ENCODE peak calls at places on chromosomes 1 and 21, in four cellular contexts. X is body of pancreas, G is cardiac fibroblast, N is lower leg skin. M is an unnamed sample.

GRCh38 chr1:154730251-154730650 is 122.3 kb upstream of the ADAR start:
- DNase-seq in X (no peak), N (no peak), G (peak), M (peak)

GRCh38 chr21:39430954-39431353 is 14.6 kb downstream of the LCA5L start:
- DNase-seq in G (no peak), N (no peak), X (no peak), M (no peak)

GRCh38 chr1:18913065-18913502 is 10.7 kb upstream of the ALDH4A1 start:
- DNase-seq in G (peak), N (peak), X (peak), M (peak)

GRCh38 chr1:107683198-107683657 is 281.8 kb downstream of the VAV3 start:
- DNase-seq in N (no peak), X (no peak), G (no peak), M (no peak)

GRCh38 chr1:55626326-55626725 is 411.2 kb upstream of the USP24 start:
- DNase-seq in G (peak), N (peak), X (no peak), M (peak)

GRCh38 chr1:230120949-230121381 is 53.9 kb downstream of the GALNT2 start:
- DNase-seq in X (peak), G (no peak), N (peak), M (peak)

GRCh38 chr1:17624540-17625256 is 85.2 kb downstream of the ARHGEF10L start:
- DNase-seq in N (no peak), X (no peak), G (peak), M (peak)

GRCh38 chr1:218553197-218553596 is 208.1 kb downstream of the TGFB2 start:
- DNase-seq in N (no peak), X (no peak), G (no peak), M (peak)

GRCh38 chr21:26169611-26170470 is 729 bp downstream of the APP start:
- DNase-seq in X (peak), G (peak), N (peak), M (peak)

GRCh38 chr1:154956557-154956956 is 658 bp upstream of the PBXIP1 start:
- DNase-seq in N (no peak), X (no peak), G (no peak), M (no peak)

GRCh38 chr21:45451771-45452182 is 46.8 kb downstream of the COL18A1 start:
- DNase-seq in X (no peak), G (no peak), N (no peak), M (no peak)

GRCh38 chr1:216847385-216848036 is 124.3 kb upstream of the ESRRG start:
- DNase-seq in X (no peak), G (no peak), N (no peak), M (no peak)

GRCh38 chr1:108130812-108131211 is 69.3 kb downstream of the SLC25A24 start:
- DNase-seq in G (no peak), X (no peak), N (no peak), M (no peak)

GRCh38 chr1:22104865-22105437 is 37.9 kb downstream of the WNT4 start:
- DNase-seq in X (no peak), G (no peak), N (no peak), M (no peak)

GRCh38 chr1:89022167-89022959 is at the start of gene GBP3:
- DNase-seq in X (no peak), G (peak), N (no peak), M (peak)

GRCh38 chr21:29433366-29434059 is 134.8 kb downstream of the BACH1 start:
- DNase-seq in G (no peak), X (no peak), N (no peak), M (no peak)

GRCh38 chr1:42282867-42283583 is 52.0 kb downstream of the FOXJ3 start:
- DNase-seq in X (no peak), G (peak), N (no peak), M (peak)

GRCh38 chr1:183138301-183138700 is 47.8 kb upstream of the LAMC2 start:
- DNase-seq in G (no peak), N (no peak), X (no peak), M (peak)

GRCh38 chr1:206435450-206435849 is 34.8 kb upstream of the IKBKE start:
- DNase-seq in X (no peak), G (no peak), N (no peak), M (peak)

GRCh38 chr21:37346841-37347430 is 19.6 kb upstream of the DYRK1A start:
- DNase-seq in X (no peak), N (no peak), G (no peak), M (no peak)

GRCh38 chr1:156717411-156717810 is 10.9 kb upstream of the METTL25B start:
- DNase-seq in X (no peak), G (no peak), N (no peak), M (no peak)

GRCh38 chr1:214439352-214440119 is 111.9 kb downstream of the PTPN14 start:
- DNase-seq in N (peak), G (peak), X (peak), M (peak)

GRCh38 chr1:119136401-119136800 is 4.1 kb downstream of the WARS2 start:
- DNase-seq in N (no peak), G (peak), X (no peak), M (peak)

GRCh38 chr1:29499101-29499650 is 262.9 kb downstream of the PTPRU start:
- DNase-seq in G (no peak), N (no peak), X (no peak), M (no peak)

GRCh38 chr21:42468511-42469131 is 27.4 kb downstream of the RSPH1 start:
- DNase-seq in N (no peak), X (peak), G (no peak), M (no peak)

GRCh38 chr1:167221126-167221803 is 579 bp downstream of the POU2F1 start:
- DNase-seq in X (no peak), G (peak), N (peak), M (no peak)

GRCh38 chr1:89962024-89962741 is 32.7 kb upstream of the ZNF326 start:
- DNase-seq in N (no peak), G (peak), X (no peak), M (no peak)

GRCh38 chr21:44801468-44802395 is at the start of gene UBE2G2:
- DNase-seq in X (peak), G (peak), N (peak), M (peak)

GRCh38 chr1:14392887-14393365 is 205.6 kb upstream of the KAZN start:
- DNase-seq in G (no peak), X (no peak), N (no peak), M (no peak)

GRCh38 chr21:38806153-38806941 is 618 bp downstream of the ETS2 start:
- DNase-seq in G (no peak), N (no peak), X (peak), M (no peak)

GRCh38 chr1:66690666-66691381 is 61.4 kb upstream of the DYNLT5 start:
- DNase-seq in G (no peak), N (no peak), X (no peak), M (no peak)

DNA sequence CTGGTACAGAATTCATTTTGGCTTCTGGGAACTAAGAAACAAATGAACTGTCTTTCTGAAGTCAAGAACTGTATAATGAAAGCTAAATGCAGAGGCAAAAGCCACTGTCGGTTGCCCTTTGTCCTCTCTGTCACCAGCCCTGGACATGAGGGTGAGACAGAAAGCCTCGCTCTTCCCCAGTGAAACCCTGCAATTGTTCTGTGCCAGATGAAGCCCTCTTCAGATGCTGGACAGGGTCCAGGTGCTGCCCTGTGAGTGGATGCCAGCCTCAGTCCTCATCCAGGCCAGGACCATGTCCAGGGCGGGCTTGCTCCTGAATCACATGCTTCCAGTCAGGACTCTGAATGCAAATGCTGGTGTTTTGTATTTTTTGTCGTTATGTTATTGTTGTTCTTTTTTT is 138.7 kb downstream of the RUNX1 start:
- DNase-seq in X (no peak), G (no peak), N (no peak), M (no peak)
- H3K4me3 ChIP-seq in X (no peak), G (no peak), N (no peak), M (no peak)

GRCh38 chr1:203286161-203286984 is 18.9 kb upstream of the BTG2 start:
- DNase-seq in X (peak), G (peak), N (no peak), M (no peak)
- H3K4me3 ChIP-seq in X (no peak), G (no peak), N (no peak), M (no peak)

GRCh38 chr21:34883501-34884271 is 165.4 kb downstream of the RUNX1 start:
- DNase-seq in N (no peak), X (no peak), G (no peak), M (no peak)
- H3K4me3 ChIP-seq in N (no peak), X (no peak), G (no peak), M (peak)

GRCh38 chr1:27672750-27673112 is 739 bp upstream of the IFI6 start:
- DNase-seq in G (peak), X (no peak), N (no peak), M (peak)
- H3K4me3 ChIP-seq in G (peak), X (no peak), N (no peak), M (no peak)

GRCh38 chr1:34856697-34857096 is 2.9 kb downstream of the SMIM12 start:
- DNase-seq in N (no peak), X (no peak), G (no peak), M (no peak)
- H3K4me3 ChIP-seq in N (no peak), X (no peak), G (no peak), M (no peak)